ENCODE peak calls at places on chromosomes 4 and X, in four cellular contexts. S, L, C and M are unnamed samples.

GRCh38 chr4:87555751-87556619 is 26.8 kb upstream of the SPARCL1 start:
- DNase-seq in L (no peak), C (peak; percentile 58), S (no peak), M (no peak)

GRCh38 chr4:39255266-39255665 is 72.9 kb downstream of the WDR19 start:
- DNase-seq in S (no peak), L (no peak), C (peak; percentile 65), M (no peak)

GRCh38 chr4:125044886-125045285 is 269.9 kb upstream of the FAT4 start:
- DNase-seq in C (no peak), L (no peak), S (no peak), M (no peak)

GRCh38 chr4:139807483-139807882 is 141.9 kb downstream of the MGST2 start:
- DNase-seq in C (no peak), S (no peak), L (no peak), M (no peak)

GRCh38 chr4:73315091-73315490 is 56.5 kb upstream of the ANKRD17 start:
- DNase-seq in L (no peak), C (peak; percentile 70), S (no peak), M (no peak)

GRCh38 chrX:3540105-3540504 is 173.3 kb downstream of the PRKX start:
- DNase-seq in S (no peak), C (no peak), L (no peak), M (no peak)

GRCh38 chr4:143391895-143392294 is 55.2 kb downstream of the GAB1 start:
- DNase-seq in C (peak; percentile 89), S (no peak), L (no peak), M (no peak)

GRCh38 chr4:25080571-25080970 is 49.8 kb upstream of the LGI2 start:
- DNase-seq in S (no peak), C (no peak), L (no peak), M (no peak)

GRCh38 chr4:46715468-46715867 is 193.6 kb downstream of the COX7B2 start:
- DNase-seq in L (no peak), C (no peak), S (no peak), M (no peak)

GRCh38 chrX:21738950-21739287 is 19.0 kb downstream of the SMPX start:
- DNase-seq in S (no peak), C (no peak), L (no peak), M (no peak)

GRCh38 chr4:156805696-156806095 is 165.9 kb downstream of the PDGFC start:
- DNase-seq in L (no peak), C (no peak), S (no peak), M (no peak)

GRCh38 chrX:95733426-95733825 is 951.2 kb upstream of the DIAPH2 start:
- DNase-seq in L (no peak), C (no peak), S (no peak), M (peak; percentile 37)

GRCh38 chr4:71870456-71870855 is 86.6 kb upstream of the GC start:
- DNase-seq in L (no peak), C (no peak), S (no peak), M (no peak)

GRCh38 chrX:80812176-80812575 is 2.5 kb upstream of the BRWD3 start:
- DNase-seq in C (peak; percentile 19), S (peak; percentile 20), L (peak; percentile 71), M (peak; percentile 2)

GRCh38 chrX:153818571-153819397 is 11.6 kb downstream of the PDZD4 start:
- DNase-seq in L (peak; percentile 38), S (peak; percentile 68), C (no peak), M (peak; percentile 54)

GRCh38 chr4:154082760-154083530 is 294.1 kb upstream of the SFRP2 start:
- DNase-seq in L (peak; percentile 24), S (peak; percentile 7), C (no peak), M (peak; percentile 8)

GRCh38 chr4:62797221-62797620 is 1597.1 kb downstream of the ADGRL3 start:
- DNase-seq in L (no peak), S (no peak), C (no peak), M (no peak)

GRCh38 chrX:72714471-72714916 is 388 bp upstream of the PHKA1 start:
- DNase-seq in C (peak; percentile 62), L (no peak), S (peak; percentile 66), M (peak; percentile 5)

GRCh38 chrX:3576886-3577516 is 136.4 kb downstream of the PRKX start:
- DNase-seq in L (no peak), C (peak; percentile 54), S (no peak), M (no peak)

GRCh38 chr4:92599044-92599443 is 295.3 kb downstream of the GRID2 start:
- DNase-seq in C (no peak), L (no peak), S (no peak), M (no peak)

GRCh38 chr4:85491527-85491926 is 16.6 kb downstream of the ARHGAP24 start:
- DNase-seq in S (no peak), C (no peak), L (no peak), M (no peak)
- H3K27ac ChIP-seq in S (no peak overlapping the region), C (no peak overlapping the region), L (no peak overlapping the region), M (no peak overlapping the region)

GRCh38 chr4:48796191-48796926 is 16.3 kb upstream of the FRYL start:
- DNase-seq in L (no peak), C (no peak), S (no peak), M (no peak)
- H3K27ac ChIP-seq in L (no peak overlapping the region), C (no peak overlapping the region), S (no peak overlapping the region), M (no peak overlapping the region)

GRCh38 chr4:151099226-151099975 is at the start of gene RPS3A:
- DNase-seq in L (peak; percentile 97), C (peak; percentile 98), S (peak; percentile 97), M (peak; percentile 95)
- H3K27ac ChIP-seq in L (peak within 1 kb of the TSS; percentile 95), C (peak within 1 kb of the TSS; percentile 82), S (peak within 1 kb of the TSS; percentile 96), M (peak within 1 kb of the TSS; percentile 41)

GRCh38 chrX:16851827-16852226 is 18.3 kb downstream of the RBBP7 start:
- DNase-seq in C (no peak), L (no peak), S (no peak), M (no peak)
- H3K27ac ChIP-seq in C (no peak overlapping the region), L (no peak overlapping the region), S (no peak overlapping the region), M (no peak overlapping the region)

GRCh38 chr4:168095776-168096443 is 3.6 kb downstream of the ANXA10 start:
- DNase-seq in L (no peak), S (no peak), C (peak; percentile 57), M (no peak)

GRCh38 chr4:168101026-168101425 is 8.7 kb downstream of the ANXA10 start:
- DNase-seq in L (no peak), C (no peak), S (no peak), M (no peak)

GRCh38 chr4:168098257-168098717 is 6.0 kb downstream of the ANXA10 start:
- DNase-seq in S (no peak), L (no peak), C (peak; percentile 62), M (no peak)

GRCh38 chr4:168096444-168096784 is 4.1 kb downstream of the ANXA10 start:
- DNase-seq in S (no peak), C (no peak), L (no peak), M (no peak)

GRCh38 chr4:168097161-168097560 is 4.8 kb downstream of the ANXA10 start:
- DNase-seq in L (no peak), S (no peak), C (no peak), M (no peak)
- H3K27ac ChIP-seq in L (no peak overlapping the region), S (no peak overlapping the region), C (no peak overlapping the region), M (no peak overlapping the region)

GRCh38 chr4:83153312-83153915 is 38.9 kb upstream of the PLAC8 start:
- DNase-seq in S (no peak), C (no peak), L (no peak), M (no peak)
- H3K27ac ChIP-seq in S (no peak overlapping the region), C (no peak overlapping the region), L (no peak overlapping the region), M (no peak overlapping the region)

GRCh38 chr4:37892641-37893040 is 1.8 kb downstream of the TBC1D1 start:
- DNase-seq in S (no peak), L (no peak), C (no peak), M (no peak)
- H3K27ac ChIP-seq in S (no peak overlapping the region), L (peak overlapping the region; percentile 91), C (no peak overlapping the region), M (no peak overlapping the region)

GRCh38 chr4:38003102-38003501 is 42.9 kb downstream of the PTTG2 start:
- DNase-seq in L (no peak), C (no peak), S (no peak), M (no peak)
- H3K27ac ChIP-seq in L (no peak overlapping the region), C (no peak overlapping the region), S (peak overlapping the region; percentile 22), M (no peak overlapping the region)

GRCh38 chr4:100087743-100088142 is 102.5 kb downstream of the DDIT4L start:
- DNase-seq in L (no peak), S (no peak), C (peak; percentile 10), M (no peak)
- H3K27ac ChIP-seq in L (no peak overlapping the region), S (no peak overlapping the region), C (no peak overlapping the region), M (no peak overlapping the region)

GRCh38 chr4:37675587-37676290 is 10.4 kb downstream of the RELL1 start:
- DNase-seq in S (no peak), C (no peak), L (peak; percentile 40), M (no peak)
- H3K27ac ChIP-seq in S (peak overlapping the region; percentile 32), C (no peak overlapping the region), L (peak overlapping the region; percentile 13), M (no peak overlapping the region)